ENCODE peak calls at places on chromosomes 11 and 22, in four cellular contexts. K, F, O and M are unnamed samples. For H3K9me3, the result is how much of the 10 kb centered on the place peaks cover.

GRCh38 chr11:69166186-69167115 is 10.7 kb downstream of the SMIM38 start:
- DNase-seq in K (no peak), F (no peak), O (peak), M (no peak)

GRCh38 chr22:23603266-23603665 is 23.2 kb upstream of the IGLL1 start:
- DNase-seq in K (no peak), F (no peak), O (no peak), M (no peak)

GRCh38 chr22:21754523-21755128 is 19.0 kb upstream of the YPEL1 start:
- DNase-seq in K (no peak), F (no peak), O (no peak), M (no peak)

GRCh38 chr11:32229566-32230240 is 138.8 kb downstream of the RCN1 start:
- DNase-seq in K (no peak), F (no peak), O (no peak), M (no peak)

GRCh38 chr11:36091256-36091811 is 147.5 kb downstream of the LDLRAD3 start:
- DNase-seq in K (no peak), F (no peak), O (no peak), M (no peak)

GRCh38 chr11:102306048-102306575 is 11.2 kb upstream of the BIRC3 start:
- DNase-seq in K (no peak), F (no peak), O (no peak), M (peak)

GRCh38 chr11:134045799-134046635 is 22.9 kb upstream of the JAM3 start:
- DNase-seq in K (no peak), F (no peak), O (no peak), M (no peak)

GRCh38 chr11:65720237-65720934 is at the start of gene RNASEH2C:
- DNase-seq in K (peak), F (peak), O (peak), M (peak)

GRCh38 chr11:32779131-32779530 is 15.3 kb downstream of the CCDC73 start:
- DNase-seq in K (no peak), F (no peak), O (no peak), M (no peak)

GRCh38 chr11:38791346-38791961 is 2193.4 kb upstream of the RAG2 start:
- DNase-seq in K (no peak), F (peak), O (no peak), M (peak)

GRCh38 chr11:65130631-65131416 is 3.5 kb downstream of the SYVN1 start:
- DNase-seq in K (no peak), F (peak), O (no peak), M (no peak)

GRCh38 chr11:23991140-23991539 is 505.7 kb upstream of the LUZP2 start:
- DNase-seq in K (no peak), F (no peak), O (no peak), M (no peak)

GRCh38 chr11:2582436-2582931 is 117.3 kb downstream of the KCNQ1OT1 start:
- DNase-seq in K (no peak), F (peak), O (peak), M (no peak)

GRCh38 chr11:3103076-3103475 is 45.9 kb upstream of the CARS1 start:
- DNase-seq in K (no peak), F (no peak), O (no peak), M (no peak)

GRCh38 chr11:73367482-73368024 is 8.6 kb upstream of the RELT start:
- DNase-seq in K (no peak), F (no peak), O (no peak), M (no peak)

GRCh38 chr22:28799125-28799833 is 1.1 kb downstream of the XBP1 start:
- DNase-seq in K (no peak), F (peak), O (no peak), M (peak)

GRCh38 chr11:78562398-78562797 is 12.3 kb downstream of the NARS2 start:
- DNase-seq in K (no peak), F (no peak), O (no peak), M (no peak)

GRCh38 chr22:47561115-47561675 is 798.7 kb downstream of the TBC1D22A start:
- DNase-seq in K (no peak), F (no peak), O (no peak), M (no peak)

GRCh38 chr11:29093416-29093815 is 923.4 kb downstream of the KCNA4 start:
- DNase-seq in K (no peak), F (no peak), O (no peak), M (no peak)

GRCh38 chr11:94171693-94172440 is 43.2 kb downstream of the PANX1 start:
- DNase-seq in K (no peak), F (no peak), O (no peak), M (no peak)

GRCh38 chr22:40441761-40442364 is 71.5 kb downstream of the SGSM3 start:
- DNase-seq in K (no peak), F (no peak), O (no peak), M (no peak)

GRCh38 chr11:18523079-18523478 is 3.7 kb downstream of the TSG101 start:
- DNase-seq in K (no peak), F (no peak), O (no peak), M (no peak)
- H3K9me3 ChIP-seq in K (under half), F (under half), O (under half), M (under half)

GRCh38 chr11:67395555-67396257 is 3.9 kb downstream of the RAD9A start:
- DNase-seq in K (no peak), F (no peak), O (no peak), M (no peak)

GRCh38 chr11:67396587-67397398 is 4.9 kb downstream of the PPP1CA start:
- DNase-seq in K (no peak), F (no peak), O (no peak), M (no peak)

GRCh38 chr11:67397986-67398660 is 3.5 kb downstream of the PPP1CA start:
- DNase-seq in K (no peak), F (no peak), O (no peak), M (no peak)

GRCh38 chr11:67397536-67397935 is 4.1 kb downstream of the PPP1CA start:
- DNase-seq in K (no peak), F (no peak), O (no peak), M (no peak)

DNA sequence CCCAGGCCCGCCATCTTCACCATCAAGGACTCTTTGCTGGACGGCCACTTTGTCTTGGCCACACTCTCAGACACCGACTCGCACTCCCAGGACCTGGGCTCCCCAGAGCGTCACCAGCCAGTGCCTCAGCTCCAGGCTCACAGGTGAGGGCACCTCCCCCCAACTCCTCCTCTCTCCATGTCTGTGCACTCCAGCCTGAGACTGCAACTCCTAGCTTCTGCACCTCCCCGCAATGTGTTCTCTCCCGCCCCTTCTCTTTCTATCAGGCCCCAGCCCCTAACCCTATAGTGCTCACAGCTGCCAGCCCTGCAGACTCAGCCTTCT is 4.4 kb downstream of the RAD9A start:
- DNase-seq in K (no peak), F (no peak), O (no peak), M (no peak)
- H3K4me3 ChIP-seq in K (no peak), F (no peak), O (no peak), M (no peak)

DNA sequence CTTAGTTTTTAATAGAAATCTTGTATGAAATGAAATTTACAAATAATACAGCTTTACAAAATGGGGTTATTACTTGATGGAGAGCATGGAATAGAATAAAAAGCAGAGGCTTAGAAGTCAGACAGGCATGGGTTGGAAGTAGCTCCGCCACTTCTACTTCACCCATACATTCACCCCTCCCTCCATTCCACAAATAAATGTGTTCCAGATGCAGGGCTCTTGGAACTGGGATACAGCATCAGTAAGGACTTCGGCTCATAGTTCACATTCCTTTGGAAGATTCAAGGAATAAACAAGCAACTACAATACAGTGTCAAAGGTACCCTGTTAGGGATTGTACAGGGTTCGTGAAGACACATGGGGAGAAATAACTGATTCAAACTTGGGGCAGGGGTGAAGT is 156.8 kb downstream of the WNT11 start:
- DNase-seq in K (no peak), F (no peak), O (no peak), M (no peak)
- H3K9me3 ChIP-seq in K (under half), F (under half), O (under half), M (under half)

DNA sequence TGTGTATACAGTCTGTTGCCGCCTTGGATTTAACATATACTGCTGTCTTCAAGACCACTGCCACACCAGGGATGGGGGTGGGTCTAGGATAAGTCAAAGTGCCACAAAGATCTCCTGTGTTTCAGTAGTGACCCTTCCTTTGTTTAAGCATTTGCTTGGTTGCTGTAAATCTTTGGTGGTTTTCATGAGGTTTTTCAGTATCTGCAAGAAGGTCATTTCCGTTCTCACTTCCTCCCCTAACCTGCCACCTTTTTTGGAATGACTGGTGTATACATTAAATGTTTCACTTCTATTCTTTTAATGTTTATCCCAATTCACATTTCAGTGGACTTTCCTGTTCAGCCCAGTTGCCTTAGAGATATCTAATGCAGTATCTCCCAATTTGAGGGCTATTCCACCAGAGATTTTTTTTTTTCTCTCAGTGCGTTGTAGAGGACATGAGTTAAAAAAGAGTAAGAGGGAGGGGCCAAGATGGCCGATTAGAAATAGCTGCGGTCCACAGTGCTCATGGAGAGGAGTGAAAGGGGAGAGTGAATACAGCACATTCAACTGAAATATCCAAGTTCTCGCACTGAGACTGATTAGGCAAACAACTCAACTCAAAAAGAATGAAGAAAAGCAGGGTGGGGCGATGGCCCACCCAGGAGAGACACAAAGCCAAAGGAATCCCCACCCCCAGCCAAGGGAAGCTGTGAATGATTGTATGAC is 43.2 kb downstream of the USP47 start:
- DNase-seq in K (no peak), F (no peak), O (no peak), M (no peak)
- H3K4me3 ChIP-seq in K (no peak), F (no peak), O (no peak), M (no peak)

GRCh38 chr11:61739966-61740365 is 12.5 kb upstream of the MYRF start:
- DNase-seq in K (no peak), F (no peak), O (no peak), M (no peak)

GRCh38 chr11:61738776-61739175 is 13.7 kb upstream of the MYRF start:
- DNase-seq in K (no peak), F (no peak), O (no peak), M (no peak)

GRCh38 chr11:61737131-61737530 is 15.3 kb upstream of the MYRF start:
- DNase-seq in K (no peak), F (no peak), O (no peak), M (no peak)

GRCh38 chr11:61737636-61738386 is 14.6 kb upstream of the MYRF start:
- DNase-seq in K (no peak), F (no peak), O (no peak), M (no peak)

DNA sequence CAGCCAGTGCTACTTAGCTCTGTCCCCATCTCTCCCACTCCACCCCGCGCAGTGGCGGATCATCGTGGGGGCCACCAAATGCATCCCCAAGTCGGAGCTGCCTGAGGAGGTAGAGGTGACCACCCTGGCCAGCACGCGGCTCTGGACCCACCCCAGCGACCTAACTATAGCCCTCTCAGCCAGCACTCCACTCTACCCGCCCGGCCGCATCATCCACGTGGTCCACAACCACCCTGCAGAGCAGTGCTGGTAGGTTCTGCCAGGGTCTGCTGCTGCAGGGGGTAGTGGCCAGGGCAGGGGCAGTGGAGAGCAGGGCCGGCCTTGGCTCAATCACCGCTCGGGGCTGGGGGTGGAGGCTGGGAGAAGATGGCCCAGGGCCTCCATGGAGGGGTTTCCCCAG is 13.0 kb upstream of the MYRF start:
- DNase-seq in K (no peak), F (no peak), O (no peak), M (no peak)
- H3K9me3 ChIP-seq in K (under half), F (under half), O (under half), M (under half)

DNA sequence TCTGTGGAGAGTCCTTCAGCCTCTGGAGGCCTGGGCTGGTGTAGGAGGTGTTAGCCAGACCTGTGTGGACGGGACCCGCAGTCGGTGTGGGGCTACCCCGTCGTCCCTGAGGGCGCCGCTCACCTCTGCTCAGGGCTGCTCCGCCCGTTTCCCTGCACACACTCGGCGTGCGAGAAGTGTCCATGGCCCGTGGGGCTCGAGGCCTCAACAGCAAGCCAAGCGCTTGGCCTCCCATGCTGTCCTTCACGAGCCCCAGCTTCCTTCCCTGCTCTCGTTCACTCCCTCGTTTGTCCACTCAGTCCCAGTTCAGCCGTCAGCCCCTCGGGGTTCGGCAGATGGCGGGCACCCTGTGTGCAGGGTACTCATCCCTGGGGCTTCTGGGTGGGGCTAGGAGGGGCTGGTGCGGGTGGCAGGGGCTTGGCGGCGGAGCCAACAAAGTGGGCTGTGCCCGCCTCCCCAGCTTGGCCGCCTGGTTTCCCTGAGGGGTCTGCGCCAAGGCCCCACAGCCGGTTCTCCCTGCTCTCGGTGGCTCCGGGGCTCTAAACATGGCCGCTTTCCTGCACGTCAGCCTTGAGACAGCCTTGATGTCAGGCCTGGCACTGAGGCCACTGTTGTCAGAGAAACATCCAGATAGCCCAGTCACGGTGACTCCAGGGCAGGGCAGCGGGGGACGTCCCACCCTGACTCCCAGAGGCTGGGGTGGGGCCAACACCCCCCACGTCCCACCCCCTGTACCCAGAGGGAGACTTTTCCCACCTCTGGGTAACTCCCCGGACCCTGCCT is 3.3 kb downstream of the MUC6 start:
- DNase-seq in K (no peak), F (peak), O (no peak), M (no peak)
- H3K4me3 ChIP-seq in K (no peak), F (no peak), O (no peak), M (no peak)